ENCODE peak calls at places on chromosomes 2 and 18, in six cellular contexts. K is left colon; D is memory B cell; C is ELF-1; I is stimulated activated CD8-positive, alpha-beta memory T cell treated with anti-CD3 and anti-CD28 coated beads, Interleukin-7, amount 100 ng/mL, for 4 hours; U is CD4-positive, CD25-positive, alpha-beta regulatory T cell. Z is an unnamed sample.

GRCh38 chr2:188884051-188884450 is 90.1 kb upstream of the COL3A1 start:
- DNase-seq in K (no peak), D (no peak), C (no peak), I (no peak), U (no peak), Z (no peak)

GRCh38 chr2:189037518-189037917 is 63.3 kb downstream of the COL3A1 start:
- DNase-seq in K (no peak), D (no peak), C (no peak), I (no peak), U (no peak), Z (no peak)

GRCh38 chr2:125167152-125167551 is 1142.1 kb downstream of the CNTNAP5 start:
- DNase-seq in K (no peak), D (no peak), C (no peak), I (no peak), U (no peak), Z (no peak)

GRCh38 chr2:217733461-217733860 is 269.3 kb downstream of the TNS1 start:
- DNase-seq in K (no peak), D (no peak), C (no peak), I (no peak), U (no peak), Z (no peak)

GRCh38 chr2:98049991-98050519 is 36.9 kb upstream of the VWA3B start:
- DNase-seq in K (no peak), D (no peak), C (no peak), I (no peak), U (no peak), Z (no peak)

GRCh38 chr2:43054367-43054766 is 172.0 kb downstream of the ZFP36L2 start:
- DNase-seq in K (no peak), D (no peak), C (no peak), I (no peak), U (no peak), Z (no peak)

GRCh38 chr2:239225921-239226561 is 174.8 kb downstream of the HDAC4 start:
- DNase-seq in K (peak), D (no peak), C (no peak), I (no peak), U (no peak), Z (no peak)

GRCh38 chr2:11166476-11166875 is 11.2 kb downstream of the SLC66A3 start:
- DNase-seq in K (no peak), D (no peak), C (no peak), I (no peak), U (no peak), Z (no peak)

GRCh38 chr18:24987271-24987932 is 364.6 kb downstream of the ZNF521 start:
- DNase-seq in K (no peak), D (no peak), C (peak), I (no peak), U (no peak), Z (no peak)

GRCh38 chr2:160205511-160205910 is 5.4 kb upstream of the ITGB6 start:
- DNase-seq in K (peak), D (no peak), C (peak), I (no peak), U (no peak), Z (no peak)